ENCODE peak calls at places on chromosomes 13 and 19, in ten cellular contexts. Y, G, W, M, F, E, V, D, A and U are unnamed samples.

GRCh38 chr19:12270854-12271253 is 23.8 kb downstream of the ZNF44 start:
- DNase-seq in Y (no peak), G (no peak), W (no peak), M (no peak), F (no peak), E (no peak), V (no peak), D (no peak), A (no peak), U (no peak)

GRCh38 chr13:45179428-45179827 is 21.4 kb downstream of the KCTD4 start:
- DNase-seq in Y (no peak), G (no peak), W (peak; percentile 63), M (no peak), F (no peak), E (no peak), V (no peak), D (no peak), A (no peak), U (peak; percentile 40)

GRCh38 chr19:7010722-7011593 is 10.3 kb downstream of the MBD3L2B start:
- DNase-seq in Y (no peak), G (no peak), W (no peak), M (no peak), F (no peak), E (no peak), V (no peak), D (no peak), A (no peak), U (peak; percentile 4)

GRCh38 chr13:36124236-36124822 is 6.9 kb downstream of the DCLK1 start:
- DNase-seq in Y (no peak), G (no peak), W (peak; percentile 4), M (no peak), F (no peak), E (no peak), V (no peak), D (no peak), A (no peak), U (no peak)

GRCh38 chr19:18366027-18366435 is 19.9 kb upstream of the GDF15 start:
- DNase-seq in Y (no peak), G (no peak), W (no peak), M (no peak), F (no peak), E (no peak), V (no peak), D (no peak), A (no peak), U (no peak)

GRCh38 chr13:83216521-83217245 is 665.6 kb downstream of the SLITRK1 start:
- DNase-seq in Y (no peak), G (no peak), W (peak; percentile 63), M (no peak), F (no peak), E (no peak), V (no peak), D (no peak), A (no peak), U (no peak)

GRCh38 chr19:52190679-52191293 is 934 bp downstream of the PPP2R1A start:
- DNase-seq in Y (no peak), G (peak; percentile 74), W (peak; percentile 46), M (peak; percentile 55), F (no peak), E (no peak), V (no peak), D (no peak), A (no peak), U (peak; percentile 48)

GRCh38 chr19:16042533-16043085 is 33.7 kb upstream of the TPM4 start:
- DNase-seq in Y (no peak), G (no peak), W (peak; percentile 19), M (no peak), F (no peak), E (no peak), V (no peak), D (no peak), A (no peak), U (no peak)

GRCh38 chr13:110501188-110501587 is 60.3 kb downstream of the RAB20 start:
- DNase-seq in Y (no peak), G (no peak), W (no peak), M (no peak), F (no peak), E (no peak), V (no peak), D (no peak), A (no peak), U (no peak)
- H3K36me3 ChIP-seq in Y (no peaks in the 10 kb centered on the region), G (peaks cover 50% of the 10 kb centered on the region), W (peaks cover 90% of the 10 kb centered on the region), M (no peaks in the 10 kb centered on the region), F (peaks cover 7% of the 10 kb centered on the region), E (peaks cover 97% of the 10 kb centered on the region), V (peaks cover 36% of the 10 kb centered on the region), D (no peaks in the 10 kb centered on the region), A (peaks cover 17% of the 10 kb centered on the region), U (no peaks in the 10 kb centered on the region)

GRCh38 chr13:20053016-20053415 is 94.5 kb downstream of the ZMYM2 start:
- DNase-seq in Y (no peak), G (no peak), W (no peak), M (no peak), F (no peak), E (no peak), V (no peak), D (no peak), A (no peak), U (no peak)

GRCh38 chr13:20051366-20051765 is 92.8 kb downstream of the ZMYM2 start:
- DNase-seq in Y (no peak), G (no peak), W (no peak), M (no peak), F (no peak), E (no peak), V (no peak), D (no peak), A (no peak), U (no peak)

GRCh38 chr13:20053891-20054290 is 95.4 kb downstream of the ZMYM2 start:
- DNase-seq in Y (no peak), G (no peak), W (no peak), M (no peak), F (no peak), E (no peak), V (no peak), D (no peak), A (no peak), U (no peak)

GRCh38 chr13:20057214-20057613 is 98.7 kb downstream of the ZMYM2 start:
- DNase-seq in Y (no peak), G (no peak), W (no peak), M (no peak), F (no peak), E (no peak), V (no peak), D (no peak), A (no peak), U (no peak)

DNA sequence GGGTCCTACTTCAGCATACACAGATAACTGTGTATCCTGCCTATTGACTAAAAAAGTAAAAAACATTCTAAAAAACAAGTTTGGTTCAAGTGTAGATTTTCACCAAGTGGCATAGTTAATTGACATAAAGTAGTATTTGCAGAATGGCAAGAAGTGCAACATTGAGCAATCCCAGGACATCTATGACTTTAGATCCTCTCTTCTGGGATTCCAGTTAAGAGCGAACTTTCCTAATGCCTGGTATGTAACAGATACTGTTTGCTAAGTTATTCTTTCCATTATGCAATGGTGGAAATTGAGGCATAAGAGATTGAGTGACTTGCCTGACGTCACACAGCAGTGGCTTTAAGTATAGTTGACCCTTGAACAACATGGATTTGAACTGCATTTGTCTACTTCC is 96.1 kb downstream of the ZMYM2 start:
- DNase-seq in Y (no peak), G (no peak), W (no peak), M (no peak), F (no peak), E (no peak), V (no peak), D (no peak), A (no peak), U (no peak)
- H3K36me3 ChIP-seq in Y (no peaks in the 10 kb centered on the region), G (peaks cover 69% of the 10 kb centered on the region), W (peaks cover 20% of the 10 kb centered on the region), M (no peaks in the 10 kb centered on the region), F (no peaks in the 10 kb centered on the region), E (peaks cover 36% of the 10 kb centered on the region), V (peaks cover 3% of the 10 kb centered on the region), D (peaks cover 24% of the 10 kb centered on the region), A (peaks cover 52% of the 10 kb centered on the region), U (peaks cover 5% of the 10 kb centered on the region)

DNA sequence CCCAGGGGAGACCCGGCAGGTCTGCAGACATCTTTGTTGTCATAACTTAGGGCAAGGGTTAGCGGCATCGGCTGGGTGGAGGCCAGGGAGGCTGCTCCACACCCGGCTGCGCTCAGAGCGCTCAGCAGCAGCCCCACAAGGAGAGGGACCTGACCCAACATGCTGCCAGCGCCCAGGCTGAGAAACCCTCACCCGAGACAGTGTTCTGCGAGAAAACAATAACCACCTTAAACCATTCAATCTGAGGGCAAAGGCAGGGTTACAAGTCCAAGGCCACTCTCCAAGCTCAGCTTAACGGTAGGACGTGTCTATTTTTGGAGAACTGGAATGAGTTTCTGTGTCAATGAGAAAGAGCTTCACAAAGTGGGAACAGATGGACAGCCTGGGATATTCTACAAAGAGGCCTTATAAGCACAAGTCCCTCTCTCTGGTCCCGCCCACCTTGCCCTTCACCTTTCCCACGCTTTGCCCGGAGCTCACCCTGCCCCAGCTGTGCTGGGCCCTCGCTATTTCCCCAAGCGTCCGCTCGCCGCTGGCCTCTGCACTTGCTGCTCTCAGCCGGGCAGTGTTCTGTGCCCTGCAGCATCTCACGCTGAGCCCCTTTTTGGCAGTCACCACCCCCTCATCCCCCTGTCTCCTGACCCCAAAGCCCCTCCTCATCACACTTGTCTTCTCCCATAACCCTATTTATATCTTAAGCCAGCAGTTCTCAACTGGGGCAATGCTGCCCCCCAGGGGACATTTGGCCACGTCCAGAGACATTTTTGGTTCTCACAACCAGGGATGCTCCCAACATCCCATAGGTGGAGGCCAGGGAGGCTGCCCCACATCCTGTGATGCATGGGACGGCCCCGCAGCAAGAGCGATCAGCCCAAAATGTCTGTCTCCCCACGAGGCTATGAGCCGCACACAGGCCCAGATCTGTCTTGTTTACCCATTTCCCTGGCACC is 17.6 kb downstream of the PPP1R12C start:
- DNase-seq in Y (no peak), G (peak; percentile 48), W (no peak), M (no peak), F (no peak), E (no peak), V (no peak), D (no peak), A (no peak), U (no peak)
- H3K36me3 ChIP-seq in Y (no peaks in the 10 kb centered on the region), G (peaks cover 67% of the 10 kb centered on the region), W (peaks cover 30% of the 10 kb centered on the region), M (no peaks in the 10 kb centered on the region), F (peaks cover 3% of the 10 kb centered on the region), E (peaks cover 73% of the 10 kb centered on the region), V (peaks cover 8% of the 10 kb centered on the region), D (peaks cover 18% of the 10 kb centered on the region), A (peaks cover 5% of the 10 kb centered on the region), U (peaks cover 8% of the 10 kb centered on the region)

GRCh38 chr19:11017275-11018035 is 56.6 kb downstream of the SMARCA4 start:
- DNase-seq in Y (no peak), G (no peak), W (no peak), M (no peak), F (no peak), E (no peak), V (no peak), D (no peak), A (no peak), U (no peak)

GRCh38 chr19:11012507-11012906 is 51.7 kb downstream of the SMARCA4 start:
- DNase-seq in Y (no peak), G (no peak), W (no peak), M (no peak), F (no peak), E (no peak), V (no peak), D (no peak), A (no peak), U (no peak)

GRCh38 chr19:11016591-11016990 is 55.8 kb downstream of the SMARCA4 start:
- DNase-seq in Y (no peak), G (no peak), W (no peak), M (no peak), F (no peak), E (no peak), V (no peak), D (no peak), A (no peak), U (no peak)

GRCh38 chr19:11014403-11014911 is 53.6 kb downstream of the SMARCA4 start:
- DNase-seq in Y (no peak), G (no peak), W (no peak), M (no peak), F (no peak), E (no peak), V (no peak), D (no peak), A (no peak), U (no peak)

DNA sequence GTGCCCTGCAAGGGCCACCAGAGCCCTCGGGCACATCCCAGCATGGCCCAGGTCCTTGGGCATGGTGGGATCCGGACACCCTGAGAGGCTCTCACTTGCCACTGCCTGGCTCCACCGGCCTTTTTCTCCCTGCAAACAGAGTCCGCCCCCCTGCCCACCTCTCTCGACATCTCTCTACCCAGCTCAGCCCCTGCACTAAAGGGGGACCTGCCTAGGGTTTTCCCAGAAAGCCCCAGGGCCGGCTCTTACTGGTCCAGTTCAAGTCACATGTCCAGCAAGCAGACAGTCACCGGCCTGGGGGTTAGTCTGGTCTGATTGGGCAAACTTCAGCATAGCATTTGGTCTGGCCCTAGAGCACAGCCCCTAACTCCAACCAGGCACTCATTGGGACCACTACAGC is 52.9 kb downstream of the SMARCA4 start:
- DNase-seq in Y (no peak), G (no peak), W (no peak), M (no peak), F (no peak), E (no peak), V (no peak), D (no peak), A (no peak), U (no peak)
- H3K36me3 ChIP-seq in Y (no peaks in the 10 kb centered on the region), G (peaks cover 98% of the 10 kb centered on the region), W (peaks cover 78% of the 10 kb centered on the region), M (no peaks in the 10 kb centered on the region), F (no peaks in the 10 kb centered on the region), E (peaks cover 94% of the 10 kb centered on the region), V (peaks cover 41% of the 10 kb centered on the region), D (peaks cover 69% of the 10 kb centered on the region), A (peaks cover 92% of the 10 kb centered on the region), U (peaks cover 8% of the 10 kb centered on the region)